ENCODE peak calls at places on chromosome 4, in nine cellular contexts. Z is upper lobe of left lung, E is adrenal gland, P is transverse colon, O is tibial nerve, L is uterus, T is heart left ventricle, Q is breast epithelium, B is esophagus muscularis mucosa. S is an unnamed sample.
A peak's percentile ranks its signal among the peaks of the same experiment; 100 is the strongest.

GRCh38 chr4:101222156-101222845 is 125.0 kb downstream of the PPP3CA start:
- DNase-seq in O (no peak), T (no peak), L (no peak), B (no peak), Q (no peak), E (no peak), P (no peak), Z (no peak), S (no peak)

GRCh38 chr4:140112576-140112975 is 41.4 kb downstream of the MAML3 start:
- DNase-seq in B (no peak), Q (no peak), O (no peak), T (no peak), E (no peak), P (no peak), L (no peak), Z (no peak), S (no peak)

GRCh38 chr4:159137176-159137575 is 34.3 kb downstream of the RAPGEF2 start:
- DNase-seq in T (no peak), E (no peak), Z (no peak), P (peak; percentile 27), B (no peak), Q (no peak), O (no peak), L (no peak), S (no peak)

GRCh38 chr4:48939785-48940184 is 33.2 kb upstream of the OCIAD2 start:
- DNase-seq in T (no peak), Q (no peak), P (no peak), E (peak; percentile 72), O (no peak), L (no peak), Z (no peak), B (no peak), S (no peak)

GRCh38 chr4:14234330-14234729 is 606.8 kb upstream of the BOD1L1 start:
- DNase-seq in T (no peak), Z (no peak), E (no peak), Q (no peak), P (no peak), B (no peak), L (no peak), O (no peak), S (no peak)

GRCh38 chr4:1192091-1192492 is 19.7 kb upstream of the SPON2 start:
- DNase-seq in Z (peak; percentile 77), T (peak; percentile 83), Q (peak; percentile 83), B (no peak), O (peak; percentile 81), L (peak; percentile 97), P (peak; percentile 83), E (peak; percentile 96), S (peak; percentile 91)

GRCh38 chr4:38210396-38211114 is 250.4 kb downstream of the PTTG2 start:
- DNase-seq in Z (no peak), Q (no peak), B (no peak), O (no peak), E (no peak), L (no peak), T (no peak), P (no peak), S (no peak)

GRCh38 chr4:76896731-76897521 is 1.0 kb downstream of the SOWAHB start:
- DNase-seq in B (no peak), O (no peak), L (no peak), P (peak; percentile 58), Z (peak; percentile 47), T (peak; percentile 63), E (peak; percentile 42), Q (peak; percentile 54), S (peak; percentile 70)

GRCh38 chr4:77308843-77309242 is 151.8 kb downstream of the CCNG2 start:
- DNase-seq in E (no peak), P (no peak), L (no peak), Z (no peak), O (no peak), B (no peak), Q (no peak), T (no peak), S (no peak)

GRCh38 chr4:164935363-164935762 is 42.1 kb downstream of the TRIM61 start:
- DNase-seq in Z (no peak), Q (no peak), O (no peak), B (no peak), P (no peak), E (no peak), L (no peak), T (no peak), S (no peak)

GRCh38 chr4:37797923-37798322 is 28.6 kb upstream of the PGM2 start:
- DNase-seq in B (peak; percentile 17), E (no peak), Z (no peak), O (no peak), Q (no peak), P (no peak), T (no peak), L (no peak), S (no peak)

GRCh38 chr4:123649644-123650356 is 253.2 kb downstream of the SPRY1 start:
- DNase-seq in Z (peak; percentile 26), B (no peak), O (no peak), P (peak; percentile 38), T (no peak), L (no peak), Q (no peak), E (no peak), S (peak; percentile 49)

GRCh38 chr4:12884846-12885796 is 599.0 kb downstream of the RAB28 start:
- DNase-seq in O (no peak), B (no peak), T (no peak), Z (no peak), P (no peak), L (no peak), E (no peak), Q (no peak), S (no peak)

GRCh38 chr4:75080888-75081287 is 148.0 kb downstream of the PARM1 start:
- DNase-seq in B (no peak), O (no peak), Z (no peak), P (no peak), T (no peak), L (no peak), E (no peak), Q (no peak), S (no peak)

GRCh38 chr4:93825551-93826216 is 2.9 kb upstream of the ATOH1 start:
- DNase-seq in P (no peak), Q (no peak), B (no peak), T (no peak), E (no peak), L (no peak), O (no peak), Z (no peak), S (no peak)

GRCh38 chr4:122010610-122011009 is 58.8 kb upstream of the TRPC3 start:
- DNase-seq in P (no peak), Z (no peak), L (no peak), O (no peak), T (no peak), E (no peak), Q (no peak), B (no peak), S (no peak)

GRCh38 chr4:10105920-10106319 is 10.7 kb downstream of the WDR1 start:
- DNase-seq in B (no peak), T (no peak), Z (no peak), Q (no peak), L (no peak), O (no peak), E (no peak), P (no peak), S (no peak)
- H3K36me3 ChIP-seq in B (no peaks in the 10 kb centered on the region), T (no peaks in the 10 kb centered on the region), Z (peaks cover 32% of the 10 kb centered on the region), Q (no peaks in the 10 kb centered on the region), L (no peaks in the 10 kb centered on the region), O (peaks cover 37% of the 10 kb centered on the region), E (no peaks in the 10 kb centered on the region), P (no peaks in the 10 kb centered on the region), S (peaks cover 57% of the 10 kb centered on the region)

DNA sequence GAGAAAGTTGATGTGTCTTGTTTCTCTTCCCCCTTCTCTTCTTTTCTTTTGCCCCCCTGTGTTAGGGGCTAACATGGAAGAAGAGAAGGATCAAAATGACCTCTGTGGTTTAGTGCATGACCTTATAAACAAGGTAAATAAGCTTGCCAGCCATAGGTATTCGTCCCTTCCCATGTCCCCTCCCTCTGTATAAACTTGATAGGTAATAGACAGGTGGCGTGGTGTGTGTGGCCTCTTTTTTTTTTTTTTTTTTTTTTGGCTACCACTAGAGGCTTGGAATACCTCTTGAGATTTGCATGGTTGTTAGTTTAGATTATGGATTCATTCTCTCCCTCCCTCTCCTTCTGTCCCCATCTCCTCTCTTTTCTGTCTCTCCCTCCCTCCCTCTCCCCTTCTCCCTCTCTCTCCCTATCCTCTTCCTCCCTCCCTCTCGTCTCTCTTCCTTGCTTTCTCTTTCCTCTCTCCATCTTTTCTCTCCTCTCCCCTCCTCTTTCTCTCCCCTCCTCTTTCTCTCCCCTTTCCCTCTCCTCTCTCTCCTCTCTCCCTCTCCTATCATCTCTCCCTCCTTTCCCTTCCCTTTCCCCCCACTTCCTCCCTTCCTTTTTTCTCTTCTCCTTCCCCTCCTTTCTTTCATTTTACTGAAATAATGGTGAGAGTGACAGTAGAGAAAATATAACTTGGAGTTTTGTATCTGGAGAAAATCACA is 134.4 kb downstream of the AFF1 start:
- DNase-seq in P (no peak), T (no peak), Q (no peak), E (no peak), Z (no peak), O (no peak), B (no peak), L (no peak), S (no peak)
- H3K4me1 ChIP-seq in P (peaks cover 74% of the 10 kb centered on the region), T (peaks cover 9% of the 10 kb centered on the region), Q (no peaks in the 10 kb centered on the region), E (peaks cover 55% of the 10 kb centered on the region), Z (peaks cover 34% of the 10 kb centered on the region), O (peaks cover 31% of the 10 kb centered on the region), B (peaks cover 64% of the 10 kb centered on the region), L (peaks cover 7% of the 10 kb centered on the region), S (peaks cover 53% of the 10 kb centered on the region)

GRCh38 chr4:84966382-84967291 is at the start of gene WDFY3:
- DNase-seq in P (peak; percentile 81), E (peak; percentile 92), T (peak; percentile 88), Q (peak; percentile 82), O (peak; percentile 70), L (peak; percentile 84), Z (peak; percentile 92), B (peak; percentile 94), S (peak; percentile 78)
- TF ChIP-seq POLR2A in P (peak; percentile 69), E (peak; percentile 89), T (no peak), Q (peak; percentile 72), O (peak; percentile 13), L (peak; percentile 59), Z (peak; percentile 73), B (peak; percentile 28), S (peak; percentile 19)

GRCh38 chr4:3237266-3237665 is 11.7 kb upstream of the MSANTD1 start:
- DNase-seq in P (no peak), B (no peak), T (peak; percentile 48), L (no peak), Q (no peak), Z (no peak), O (no peak), E (no peak), S (no peak)

GRCh38 chr4:3235581-3235980 is 13.4 kb upstream of the MSANTD1 start:
- DNase-seq in O (no peak), L (no peak), B (no peak), T (peak; percentile 39), P (no peak), Q (no peak), E (no peak), Z (no peak), S (no peak)

GRCh38 chr4:3235030-3235345 is 14.0 kb upstream of the MSANTD1 start:
- DNase-seq in T (no peak), P (no peak), O (no peak), E (no peak), L (no peak), Q (no peak), B (no peak), Z (no peak), S (no peak)

GRCh38 chr4:3237711-3238560 is 11.0 kb upstream of the MSANTD1 start:
- DNase-seq in E (no peak), L (no peak), Q (no peak), O (no peak), P (no peak), Z (no peak), B (no peak), T (peak; percentile 58), S (no peak)

GRCh38 chr4:3236326-3236878 is 12.6 kb upstream of the MSANTD1 start:
- DNase-seq in P (no peak), O (no peak), B (no peak), T (peak; percentile 47), L (no peak), Z (no peak), Q (no peak), E (no peak), S (no peak)
- H3K36me3 ChIP-seq in P (peaks cover 19% of the 10 kb centered on the region), O (peaks cover 100% of the 10 kb centered on the region), B (peaks cover 62% of the 10 kb centered on the region), T (peaks cover 19% of the 10 kb centered on the region), L (no peaks in the 10 kb centered on the region), Z (peaks cover 77% of the 10 kb centered on the region), Q (no peaks in the 10 kb centered on the region), E (no peaks in the 10 kb centered on the region), S (peaks cover 99% of the 10 kb centered on the region)